ENCODE peak calls at places on chromosomes 16 and 17, in six cellular contexts. One of them, this sample, is unnamed. For H3F3A, the result is how much of the 10 kb centered on the place peaks cover.

GRCh38 chr17:32341141-32341856 is 674 bp downstream of the C17orf75 start:
- DNase-seq in GM23248: peak
- DNase-seq in PC-3: peak
- DNase-seq in MM.1S: peak
- DNase-seq in GM23338: no peak
- DNase-seq in neural progenitor cell: no peak
- DNase-seq in this sample: peak

GRCh38 chr16:73329363-73330306 is 281.7 kb upstream of the ZFHX3 start:
- DNase-seq in GM23248: no peak
- DNase-seq in PC-3: no peak
- DNase-seq in MM.1S: no peak
- DNase-seq in GM23338: peak
- DNase-seq in neural progenitor cell: peak
- DNase-seq in this sample: no peak

GRCh38 chr16:48659940-48660339 is 50.0 kb upstream of the N4BP1 start:
- DNase-seq in GM23248: no peak
- DNase-seq in PC-3: no peak
- DNase-seq in MM.1S: no peak
- DNase-seq in GM23338: no peak
- DNase-seq in neural progenitor cell: no peak
- DNase-seq in this sample: no peak

GRCh38 chr16:88636488-88637265 is 1.7 kb upstream of the IL17C start:
- DNase-seq in GM23248: no peak
- DNase-seq in PC-3: no peak
- DNase-seq in MM.1S: no peak
- DNase-seq in GM23338: no peak
- DNase-seq in neural progenitor cell: no peak
- DNase-seq in this sample: no peak

GRCh38 chr16:46884513-46885293 is 541 bp downstream of the GPT2 start:
- DNase-seq in GM23248: peak
- DNase-seq in PC-3: no peak
- DNase-seq in MM.1S: peak
- DNase-seq in GM23338: no peak
- DNase-seq in neural progenitor cell: peak
- DNase-seq in this sample: no peak

GRCh38 chr16:1535391-1536291 is 2.2 kb downstream of the TMEM204 start:
- DNase-seq in GM23248: peak
- DNase-seq in PC-3: no peak
- DNase-seq in MM.1S: no peak
- DNase-seq in GM23338: peak
- DNase-seq in neural progenitor cell: no peak
- DNase-seq in this sample: no peak

GRCh38 chr17:49548506-49549310 is 27.0 kb upstream of the NXPH3 start:
- DNase-seq in GM23248: peak
- DNase-seq in PC-3: peak
- DNase-seq in MM.1S: no peak
- DNase-seq in GM23338: peak
- DNase-seq in neural progenitor cell: peak
- DNase-seq in this sample: no peak

GRCh38 chr17:74779948-74780400 is 3.8 kb upstream of the NAT9 start:
- DNase-seq in GM23248: no peak
- DNase-seq in PC-3: no peak
- DNase-seq in MM.1S: no peak
- DNase-seq in GM23338: no peak
- DNase-seq in neural progenitor cell: no peak
- DNase-seq in this sample: no peak

GRCh38 chr17:78231991-78232759 is 744 bp downstream of the TMEM235 start:
- DNase-seq in GM23248: peak
- DNase-seq in PC-3: no peak
- DNase-seq in MM.1S: no peak
- DNase-seq in GM23338: peak
- DNase-seq in neural progenitor cell: peak
- DNase-seq in this sample: no peak

GRCh38 chr17:68190495-68190894 is 57.3 kb upstream of the AMZ2 start:
- DNase-seq in GM23248: no peak
- DNase-seq in PC-3: no peak
- DNase-seq in MM.1S: no peak
- DNase-seq in GM23338: no peak
- DNase-seq in neural progenitor cell: no peak
- DNase-seq in this sample: no peak

GRCh38 chr17:83078378-83079339 is 750 bp upstream of the METRNL start:
- DNase-seq in GM23248: peak
- DNase-seq in PC-3: no peak
- DNase-seq in MM.1S: no peak
- DNase-seq in GM23338: no peak
- DNase-seq in neural progenitor cell: peak
- DNase-seq in this sample: no peak
- TF ChIP-seq EZH2 in GM23248: no peak
- TF ChIP-seq EZH2 in PC-3: no peak
- TF ChIP-seq EZH2 in MM.1S: no peak
- TF ChIP-seq EZH2 in GM23338: peak
- TF ChIP-seq EZH2 in neural progenitor cell: peak
- TF ChIP-seq EZH2 in this sample: peak

GRCh38 chr17:64630309-64631223 is 31.5 kb downstream of the SMURF2 start:
- DNase-seq in GM23248: no peak
- DNase-seq in PC-3: peak
- DNase-seq in MM.1S: no peak
- DNase-seq in GM23338: no peak
- DNase-seq in neural progenitor cell: no peak
- DNase-seq in this sample: peak
- H3F3A ChIP-seq in GM23248: half or more
- H3F3A ChIP-seq in PC-3: under half
- H3F3A ChIP-seq in MM.1S: under half
- H3F3A ChIP-seq in GM23338: under half
- H3F3A ChIP-seq in neural progenitor cell: under half
- H3F3A ChIP-seq in this sample: half or more

GRCh38 chr16:68289621-68290329 is 21.0 kb downstream of the SLC7A6OS start:
- DNase-seq in GM23248: peak
- DNase-seq in PC-3: no peak
- DNase-seq in MM.1S: no peak
- DNase-seq in GM23338: no peak
- DNase-seq in neural progenitor cell: no peak
- DNase-seq in this sample: no peak
- H3K4me2 ChIP-seq in GM23248: peak
- H3K4me2 ChIP-seq in PC-3: no peak
- H3K4me2 ChIP-seq in MM.1S: no peak
- H3K4me2 ChIP-seq in GM23338: no peak
- H3K4me2 ChIP-seq in neural progenitor cell: no peak
- H3K4me2 ChIP-seq in this sample: no peak

GRCh38 chr17:81807210-81807719 is 3.3 kb downstream of the GCGR start:
- DNase-seq in GM23248: no peak
- DNase-seq in PC-3: no peak
- DNase-seq in MM.1S: no peak
- DNase-seq in GM23338: no peak
- DNase-seq in neural progenitor cell: no peak
- DNase-seq in this sample: no peak
- TF ChIP-seq EZH2 in GM23248: peak
- TF ChIP-seq EZH2 in PC-3: no peak
- TF ChIP-seq EZH2 in MM.1S: no peak
- TF ChIP-seq EZH2 in GM23338: no peak
- TF ChIP-seq EZH2 in neural progenitor cell: no peak
- TF ChIP-seq EZH2 in this sample: no peak

DNA sequence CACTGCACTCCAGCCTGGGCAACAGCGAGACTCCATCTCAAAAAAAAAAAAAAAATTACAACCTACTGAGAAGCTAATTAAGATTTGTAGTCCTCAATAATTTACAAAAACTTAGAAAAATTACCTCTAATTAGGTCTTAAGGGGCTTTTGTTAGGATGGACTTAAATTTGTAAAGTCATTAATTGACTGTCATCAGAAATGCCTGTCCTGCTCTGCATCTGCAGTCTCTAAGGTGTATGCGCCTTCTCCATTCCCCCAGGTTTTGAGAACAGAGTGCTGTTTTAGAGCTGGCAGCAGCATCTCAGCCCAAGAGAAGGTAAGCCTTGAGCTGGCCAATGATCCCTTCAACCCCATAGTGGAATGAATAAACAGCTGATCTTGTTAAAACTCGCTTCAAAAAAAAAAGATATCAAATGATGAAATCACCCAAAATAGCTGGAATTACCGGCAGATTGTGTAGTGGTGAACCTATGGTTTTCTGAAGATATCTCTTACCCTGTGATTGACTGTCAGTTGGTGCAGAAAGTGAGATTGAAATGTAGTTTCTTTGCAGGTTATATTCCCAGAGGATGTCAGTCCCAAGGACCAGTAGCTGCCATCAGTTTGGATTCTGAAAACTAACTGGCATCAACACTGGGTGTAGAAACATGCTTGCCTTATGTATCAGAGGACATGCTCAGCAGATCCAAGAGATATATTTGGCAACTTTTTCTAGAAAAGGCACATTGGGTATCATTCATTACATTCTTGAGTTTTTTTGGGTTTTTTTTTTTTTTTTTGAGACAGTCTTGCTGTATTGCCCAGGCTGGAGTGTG is 25.7 kb downstream of the TRPV2 start:
- DNase-seq in GM23248: peak
- DNase-seq in PC-3: no peak
- DNase-seq in MM.1S: no peak
- DNase-seq in GM23338: no peak
- DNase-seq in neural progenitor cell: no peak
- DNase-seq in this sample: no peak
- H3F3A ChIP-seq in GM23248: half or more
- H3F3A ChIP-seq in PC-3: under half
- H3F3A ChIP-seq in MM.1S: half or more
- H3F3A ChIP-seq in GM23338: half or more
- H3F3A ChIP-seq in neural progenitor cell: half or more
- H3F3A ChIP-seq in this sample: half or more

GRCh38 chr17:82272495-82273326 is 789 bp downstream of the CSNK1D start:
- DNase-seq in GM23248: peak
- DNase-seq in PC-3: no peak
- DNase-seq in MM.1S: peak
- DNase-seq in GM23338: peak
- DNase-seq in neural progenitor cell: peak
- DNase-seq in this sample: no peak

GRCh38 chr17:82270651-82271050 is 2.8 kb downstream of the CSNK1D start:
- DNase-seq in GM23248: no peak
- DNase-seq in PC-3: no peak
- DNase-seq in MM.1S: no peak
- DNase-seq in GM23338: no peak
- DNase-seq in neural progenitor cell: no peak
- DNase-seq in this sample: no peak

GRCh38 chr17:82269138-82269881 is 4.2 kb downstream of the CSNK1D start:
- DNase-seq in GM23248: no peak
- DNase-seq in PC-3: no peak
- DNase-seq in MM.1S: no peak
- DNase-seq in GM23338: no peak
- DNase-seq in neural progenitor cell: no peak
- DNase-seq in this sample: no peak

GRCh38 chr17:82269882-82270500 is 3.5 kb downstream of the CSNK1D start:
- DNase-seq in GM23248: no peak
- DNase-seq in PC-3: no peak
- DNase-seq in MM.1S: no peak
- DNase-seq in GM23338: no peak
- DNase-seq in neural progenitor cell: no peak
- DNase-seq in this sample: no peak

DNA sequence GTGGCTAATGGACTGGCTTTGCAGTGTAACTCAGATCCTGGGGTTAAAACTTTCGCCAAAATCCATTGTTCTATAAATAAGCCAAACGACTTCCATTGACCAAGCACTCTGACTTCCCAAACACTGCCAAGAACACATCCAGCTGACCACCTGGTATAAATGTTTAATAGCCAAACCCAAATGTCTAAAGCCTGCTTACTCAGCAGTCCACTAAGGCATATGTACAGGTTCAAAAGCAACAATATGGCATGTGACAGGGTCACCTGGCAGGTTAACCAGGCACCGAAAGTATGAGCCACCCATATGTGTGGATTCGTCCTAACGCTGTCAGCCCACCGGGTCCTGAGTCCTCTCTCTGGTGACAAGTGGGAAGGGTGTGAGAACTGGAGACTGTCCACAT is 2.1 kb downstream of the CSNK1D start:
- DNase-seq in GM23248: no peak
- DNase-seq in PC-3: no peak
- DNase-seq in MM.1S: no peak
- DNase-seq in GM23338: no peak
- DNase-seq in neural progenitor cell: no peak
- DNase-seq in this sample: no peak
- H3K4me2 ChIP-seq in GM23248: no peak
- H3K4me2 ChIP-seq in PC-3: peak
- H3K4me2 ChIP-seq in MM.1S: no peak
- H3K4me2 ChIP-seq in GM23338: peak
- H3K4me2 ChIP-seq in neural progenitor cell: peak
- H3K4me2 ChIP-seq in this sample: peak

GRCh38 chr16:68860978-68861892 is 17.9 kb downstream of the TANGO6 start:
- DNase-seq in GM23248: no peak
- DNase-seq in PC-3: no peak
- DNase-seq in MM.1S: no peak
- DNase-seq in GM23338: no peak
- DNase-seq in neural progenitor cell: no peak
- DNase-seq in this sample: no peak
- TF ChIP-seq EZH2 in GM23248: no peak
- TF ChIP-seq EZH2 in PC-3: no peak
- TF ChIP-seq EZH2 in MM.1S: no peak
- TF ChIP-seq EZH2 in GM23338: no peak
- TF ChIP-seq EZH2 in neural progenitor cell: no peak
- TF ChIP-seq EZH2 in this sample: no peak

GRCh38 chr17:42518755-42519545 is 17.1 kb upstream of the NAGLU start:
- DNase-seq in GM23248: no peak
- DNase-seq in PC-3: no peak
- DNase-seq in MM.1S: no peak
- DNase-seq in GM23338: no peak
- DNase-seq in neural progenitor cell: no peak
- DNase-seq in this sample: peak
- H3F3A ChIP-seq in GM23248: half or more
- H3F3A ChIP-seq in PC-3: under half
- H3F3A ChIP-seq in MM.1S: under half
- H3F3A ChIP-seq in GM23338: under half
- H3F3A ChIP-seq in neural progenitor cell: under half
- H3F3A ChIP-seq in this sample: under half